ENCODE peak calls at places on chromosomes 6 and 20, in nine cellular contexts. P is left ventricle myocardium inferior; Y is A549; L is stimulated activated CD8-positive, alpha-beta memory T cell treated with anti-CD3 and anti-CD28 coated beads, Interleukin-4, amount 100 ng/mL, for 24 hours; S is psoas muscle; V is nucleus accumbens; Z is HEK293T; F is H54; D is AG08395. U is an unnamed sample.

GRCh38 chr20:20897922-20898321 is 185.5 kb upstream of the RALGAPA2 start:
- DNase-seq in P (no peak), Y (no peak), L (no peak), S (no peak), V (no peak), Z (no peak), F (no peak), D (no peak), U (no peak)

GRCh38 chr20:49914310-49915117 is 815 bp downstream of the SPATA2 start:
- DNase-seq in P (no peak), Y (no peak), L (no peak), S (no peak), V (no peak), Z (no peak), F (peak; percentile 38), D (no peak), U (no peak)

GRCh38 chr6:7137335-7138106 is 29.8 kb downstream of the RREB1 start:
- DNase-seq in P (peak; percentile 59), Y (no peak), L (peak; percentile 38), S (peak; percentile 59), V (no peak), Z (peak; percentile 39), F (peak; percentile 67), D (peak; percentile 75), U (no peak)

GRCh38 chr6:149118737-149119653 is 198.5 kb upstream of the TAB2 start:
- DNase-seq in P (no peak), Y (no peak), L (no peak), S (no peak), V (no peak), Z (no peak), F (no peak), D (no peak), U (no peak)

GRCh38 chr6:5084787-5085637 is at the start of gene PPP1R3G:
- DNase-seq in P (peak; percentile 69), Y (no peak), L (no peak), S (peak; percentile 67), V (no peak), Z (peak; percentile 36), F (peak; percentile 44), D (peak; percentile 47), U (peak; percentile 12)

GRCh38 chr6:5149891-5150290 is 64.8 kb downstream of the PPP1R3G start:
- DNase-seq in P (no peak), Y (no peak), L (no peak), S (no peak), V (no peak), Z (no peak), F (no peak), D (no peak), U (no peak)

GRCh38 chr20:58064411-58065010 is 163.9 kb downstream of the ANKRD60 start:
- DNase-seq in P (no peak), Y (no peak), L (no peak), S (no peak), V (no peak), Z (no peak), F (no peak), D (no peak), U (no peak)

GRCh38 chr6:27280064-27280539 is 32.0 kb downstream of the POM121L2 start:
- DNase-seq in P (no peak), Y (no peak), L (peak; percentile 3), S (no peak), V (no peak), Z (peak; percentile 46), F (no peak), D (peak; percentile 50), U (peak; percentile 50)

GRCh38 chr6:152993431-152993830 is 9.1 kb downstream of the MTRF1L start:
- DNase-seq in P (no peak), Y (peak; percentile 19), L (no peak), S (no peak), V (no peak), Z (peak; percentile 23), F (no peak), D (peak; percentile 7), U (no peak)

GRCh38 chr6:121236984-121237383 is 97.3 kb downstream of the TBC1D32 start:
- DNase-seq in P (no peak), Y (no peak), L (no peak), S (no peak), V (no peak), Z (no peak), F (no peak), D (no peak), U (no peak)

GRCh38 chr6:106530502-106530901 is 98.8 kb downstream of the RTN4IP1 start:
- DNase-seq in P (no peak), Y (no peak), L (no peak), S (no peak), V (no peak), Z (no peak), F (no peak), D (peak; percentile 40), U (no peak)

GRCh38 chr6:111472933-111473435 is 10.0 kb downstream of the REV3L start:
- DNase-seq in P (no peak), Y (no peak), L (no peak), S (no peak), V (no peak), Z (no peak), F (no peak), D (no peak), U (no peak)

GRCh38 chr20:11117808-11118528 is 444.2 kb upstream of the JAG1 start:
- DNase-seq in P (no peak), Y (peak; percentile 44), L (no peak), S (peak; percentile 11), V (no peak), Z (no peak), F (peak; percentile 19), D (peak; percentile 58), U (no peak)

GRCh38 chr20:16530201-16530681 is 43.0 kb downstream of the KIF16B start:
- DNase-seq in P (no peak), Y (peak; percentile 95), L (no peak), S (no peak), V (no peak), Z (no peak), F (peak; percentile 57), D (no peak), U (no peak)

GRCh38 chr6:137846772-137847313 is 20.2 kb upstream of the TNFAIP3 start:
- DNase-seq in P (peak; percentile 59), Y (no peak), L (no peak), S (peak; percentile 45), V (no peak), Z (no peak), F (no peak), D (no peak), U (no peak)

GRCh38 chr20:35568645-35569044 is 26.8 kb downstream of the ERGIC3 start:
- DNase-seq in P (no peak), Y (peak; percentile 55), L (no peak), S (no peak), V (no peak), Z (peak; percentile 45), F (peak; percentile 26), D (no peak), U (no peak)

GRCh38 chr6:158029668-158030230 is 48.1 kb downstream of the SYNJ2 start:
- DNase-seq in P (peak; percentile 6), Y (no peak), L (no peak), S (no peak), V (no peak), Z (no peak), F (no peak), D (no peak), U (no peak)

GRCh38 chr6:127514396-127515227 is 4.5 kb downstream of the MTCL3 start:
- DNase-seq in P (peak; percentile 46), Y (no peak), L (no peak), S (peak; percentile 37), V (peak; percentile 20), Z (no peak), F (no peak), D (peak; percentile 50), U (peak; percentile 30)

GRCh38 chr6:27237089-27237723 is 10.3 kb upstream of the PRSS16 start:
- DNase-seq in P (no peak), Y (no peak), L (no peak), S (no peak), V (no peak), Z (peak; percentile 48), F (peak; percentile 33), D (peak; percentile 20), U (no peak)

GRCh38 chr6:84767591-84768201 is 3.3 kb upstream of the TBX18 start:
- DNase-seq in P (no peak), Y (no peak), L (no peak), S (no peak), V (no peak), Z (no peak), F (no peak), D (no peak), U (no peak)

GRCh38 chr20:24651973-24652340 is 182.5 kb downstream of the SYNDIG1 start:
- DNase-seq in P (no peak), Y (no peak), L (no peak), S (no peak), V (no peak), Z (no peak), F (no peak), D (no peak), U (no peak)

U was measured in neural crest cell.